ENCODE peak calls at places on chromosomes 5 and 9, in seven cellular contexts. L, F, C, I, G, V and P are unnamed samples.

GRCh38 chr5:33788922-33789321 is 102.9 kb downstream of the ADAMTS12 start:
- DNase-seq in L (peak), F (peak), C (peak), I (peak), G (no peak), V (no peak), P (no peak)

GRCh38 chr5:20105915-20106314 is 117.9 kb upstream of the CDH18 start:
- DNase-seq in L (no peak), F (no peak), C (no peak), I (no peak), G (no peak), V (no peak), P (no peak)

GRCh38 chr5:141958113-141958512 is at the start of gene PCDH12:
- DNase-seq in L (peak), F (no peak), C (peak), I (no peak), G (no peak), V (no peak), P (peak)

GRCh38 chr5:1351156-1351555 is 6.3 kb upstream of the CLPTM1L start:
- DNase-seq in L (no peak), F (no peak), C (no peak), I (no peak), G (no peak), V (no peak), P (no peak)

GRCh38 chr9:96856363-96857286 is 2.3 kb upstream of the ZNF782 start:
- DNase-seq in L (peak), F (peak), C (peak), I (peak), G (peak), V (peak), P (peak)

GRCh38 chr5:109035470-109035869 is 287.8 kb downstream of the FER start:
- DNase-seq in L (no peak), F (no peak), C (no peak), I (no peak), G (no peak), V (no peak), P (no peak)

GRCh38 chr9:134049772-134050588 is 17.8 kb downstream of the BRD3 start:
- DNase-seq in L (no peak), F (no peak), C (no peak), I (no peak), G (no peak), V (no peak), P (no peak)

GRCh38 chr9:127569819-127570401 is 42.2 kb upstream of the STXBP1 start:
- DNase-seq in L (peak), F (peak), C (peak), I (peak), G (no peak), V (peak), P (no peak)

GRCh38 chr9:1009101-1009707 is 32.7 kb downstream of the DMRT3 start:
- DNase-seq in L (peak), F (peak), C (peak), I (peak), G (peak), V (peak), P (peak)

GRCh38 chr5:140186155-140186753 is 11.3 kb downstream of the CYSTM1 start:
- DNase-seq in L (no peak), F (no peak), C (no peak), I (no peak), G (no peak), V (no peak), P (no peak)

GRCh38 chr9:75692309-75692708 is 198.2 kb upstream of the PCSK5 start:
- DNase-seq in L (no peak), F (no peak), C (no peak), I (no peak), G (no peak), V (no peak), P (no peak)

GRCh38 chr5:89117131-89117644 is 234.2 kb upstream of the MEF2C start:
- DNase-seq in L (peak), F (peak), C (peak), I (no peak), G (no peak), V (no peak), P (peak)

GRCh38 chr9:123651273-123651672 is 278.7 kb downstream of the DENND1A start:
- DNase-seq in L (no peak), F (no peak), C (no peak), I (no peak), G (no peak), V (no peak), P (no peak)

GRCh38 chr5:163379298-163380155 is 57.9 kb upstream of the CCNG1 start:
- DNase-seq in L (peak), F (peak), C (peak), I (peak), G (no peak), V (no peak), P (peak)

GRCh38 chr9:114150608-114151007 is 4.7 kb upstream of the COL27A1 start:
- DNase-seq in L (no peak), F (peak), C (no peak), I (no peak), G (no peak), V (no peak), P (no peak)

GRCh38 chr5:127619908-127620479 is 28.9 kb upstream of the CTXN3 start:
- DNase-seq in L (no peak), F (no peak), C (no peak), I (no peak), G (no peak), V (no peak), P (no peak)

GRCh38 chr5:80569961-80570786 is at the start of gene ANKRD34B:
- DNase-seq in L (no peak), F (peak), C (no peak), I (peak), G (no peak), V (no peak), P (peak)

GRCh38 chr9:124810513-124811355 is 33.8 kb downstream of the OLFML2A start:
- DNase-seq in L (peak), F (peak), C (peak), I (peak), G (no peak), V (no peak), P (no peak)

GRCh38 chr5:14039576-14039975 is 95.1 kb upstream of the DNAH5 start:
- DNase-seq in L (peak), F (peak), C (peak), I (peak), G (no peak), V (no peak), P (no peak)

GRCh38 chr9:129720181-129720864 is 32.5 kb downstream of the PTGES start:
- DNase-seq in L (no peak), F (no peak), C (no peak), I (no peak), G (no peak), V (no peak), P (no peak)

GRCh38 chr9:77649109-77649812 is 1.1 kb upstream of the GNA14 start:
- DNase-seq in L (peak), F (peak), C (peak), I (peak), G (no peak), V (peak), P (peak)

GRCh38 chr9:83957029-83957513 is 22.9 kb downstream of the HNRNPK start:
- DNase-seq in L (no peak), F (no peak), C (no peak), I (peak), G (no peak), V (no peak), P (no peak)

GRCh38 chr9:112348993-112349333 is 15.5 kb upstream of the PTBP3 start:
- DNase-seq in L (no peak), F (no peak), C (no peak), I (no peak), G (no peak), V (no peak), P (no peak)

GRCh38 chr9:91659529-91660294 is 236.1 kb upstream of the NFIL3 start:
- DNase-seq in L (peak), F (peak), C (peak), I (peak), G (no peak), V (peak), P (peak)

GRCh38 chr9:95104966-95105365 is 212.5 kb downstream of the FANCC start:
- DNase-seq in L (no peak), F (no peak), C (no peak), I (no peak), G (no peak), V (no peak), P (no peak)

GRCh38 chr9:136587145-136587943 is 41.5 kb upstream of the NOTCH1 start:
- DNase-seq in L (no peak), F (peak), C (no peak), I (no peak), G (no peak), V (no peak), P (peak)

GRCh38 chr9:70466976-70467551 is 52.6 kb upstream of the KLF9 start:
- DNase-seq in L (peak), F (peak), C (peak), I (no peak), G (peak), V (no peak), P (no peak)

GRCh38 chr5:180803181-180804128 is 849 bp upstream of the MGAT1 start:
- DNase-seq in L (no peak), F (no peak), C (no peak), I (no peak), G (peak), V (peak), P (peak)

GRCh38 chr9:90821697-90822096 is 20.1 kb downstream of the SYK start:
- DNase-seq in L (no peak), F (no peak), C (peak), I (no peak), G (no peak), V (no peak), P (no peak)

GRCh38 chr9:90300901-90301688 is 341.5 kb downstream of the DIRAS2 start:
- DNase-seq in L (peak), F (peak), C (peak), I (peak), G (no peak), V (no peak), P (no peak)

GRCh38 chr5:98735806-98736507 is 37.5 kb upstream of the RGMB start:
- DNase-seq in L (no peak), F (peak), C (no peak), I (no peak), G (no peak), V (no peak), P (no peak)

GRCh38 chr5:89572696-89573095 is 689.7 kb upstream of the MEF2C start:
- DNase-seq in L (peak), F (peak), C (peak), I (no peak), G (no peak), V (no peak), P (no peak)

GRCh38 chr9:13487071-13487470 is 207.6 kb upstream of the MPDZ start:
- DNase-seq in L (no peak), F (no peak), C (no peak), I (no peak), G (no peak), V (no peak), P (no peak)

GRCh38 chr5:93850311-93850710 is 108.9 kb upstream of the POU5F2 start:
- DNase-seq in L (no peak), F (no peak), C (no peak), I (no peak), G (no peak), V (peak), P (no peak)

GRCh38 chr9:80976417-80976816 is 712.9 kb downstream of the TLE1 start:
- DNase-seq in L (no peak), F (no peak), C (no peak), I (no peak), G (no peak), V (no peak), P (no peak)

GRCh38 chr5:11139471-11139870 is 378.4 kb upstream of the DAP start:
- DNase-seq in L (peak), F (peak), C (no peak), I (no peak), G (no peak), V (no peak), P (no peak)